ENCODE peak calls at places on chromosomes 16 and 17, in seven cellular contexts. One of them, this sample, is unnamed.
A peak's percentile ranks its signal among the peaks of the same experiment; 100 is the strongest.

GRCh38 chr17:78237403-78238012 is 6.1 kb downstream of the TMEM235 start:
- DNase-seq in fibroblast of the aortic adventitia: no peak
- DNase-seq in GM03348: no peak
- DNase-seq in Peyer's patch: no peak
- DNase-seq in Panc1: no peak
- DNase-seq in ovary: peak; percentile 80
- DNase-seq in NCI-H1694: peak; percentile 68
- DNase-seq in this sample: no peak

GRCh38 chr16:59605706-59606105 is 871.6 kb upstream of the GOT2 start:
- DNase-seq in NCI-H1694: no peak
- DNase-seq in fibroblast of the aortic adventitia: no peak
- DNase-seq in ovary: no peak
- DNase-seq in GM03348: no peak
- DNase-seq in Panc1: no peak
- DNase-seq in Peyer's patch: no peak
- DNase-seq in this sample: no peak

GRCh38 chr17:42276359-42276608 is at the start of gene STAT5B:
- DNase-seq in Peyer's patch: peak; percentile 85
- DNase-seq in fibroblast of the aortic adventitia: peak; percentile 40
- DNase-seq in NCI-H1694: no peak
- DNase-seq in GM03348: peak; percentile 96
- DNase-seq in ovary: peak; percentile 77
- DNase-seq in Panc1: no peak
- DNase-seq in this sample: no peak

GRCh38 chr16:51002889-51003490 is 148.1 kb downstream of the SALL1 start:
- DNase-seq in Peyer's patch: no peak
- DNase-seq in NCI-H1694: no peak
- DNase-seq in ovary: no peak
- DNase-seq in Panc1: no peak
- DNase-seq in GM03348: no peak
- DNase-seq in fibroblast of the aortic adventitia: no peak
- DNase-seq in this sample: no peak

GRCh38 chr17:32127156-32127897 is 15.0 kb upstream of the RHOT1 start:
- DNase-seq in Peyer's patch: peak; percentile 95
- DNase-seq in fibroblast of the aortic adventitia: peak; percentile 76
- DNase-seq in NCI-H1694: peak; percentile 74
- DNase-seq in ovary: peak; percentile 72
- DNase-seq in Panc1: peak; percentile 20
- DNase-seq in GM03348: peak; percentile 89
- DNase-seq in this sample: peak; percentile 87

GRCh38 chr17:71023631-71024030 is 854.3 kb downstream of the KCNJ2 start:
- DNase-seq in NCI-H1694: peak; percentile 89
- DNase-seq in ovary: no peak
- DNase-seq in Panc1: no peak
- DNase-seq in fibroblast of the aortic adventitia: no peak
- DNase-seq in Peyer's patch: no peak
- DNase-seq in GM03348: no peak
- DNase-seq in this sample: peak; percentile 77

GRCh38 chr17:43381621-43382020 is 17.2 kb upstream of the ARL4D start:
- DNase-seq in Panc1: no peak
- DNase-seq in GM03348: no peak
- DNase-seq in NCI-H1694: no peak
- DNase-seq in Peyer's patch: no peak
- DNase-seq in fibroblast of the aortic adventitia: no peak
- DNase-seq in ovary: no peak
- DNase-seq in this sample: no peak

GRCh38 chr16:23072769-23073549 is 76.3 kb downstream of the USP31 start:
- DNase-seq in GM03348: peak; percentile 22
- DNase-seq in fibroblast of the aortic adventitia: peak; percentile 20
- DNase-seq in Panc1: no peak
- DNase-seq in ovary: no peak
- DNase-seq in Peyer's patch: no peak
- DNase-seq in NCI-H1694: no peak
- DNase-seq in this sample: no peak

GRCh38 chr17:8836821-8837426 is 30.6 kb downstream of the PIK3R6 start:
- DNase-seq in GM03348: no peak
- DNase-seq in Panc1: no peak
- DNase-seq in ovary: no peak
- DNase-seq in NCI-H1694: no peak
- DNase-seq in fibroblast of the aortic adventitia: no peak
- DNase-seq in Peyer's patch: peak; percentile 14
- DNase-seq in this sample: no peak

GRCh38 chr16:79800016-79800608 is 199.6 kb upstream of the MAF start:
- DNase-seq in NCI-H1694: no peak
- DNase-seq in Panc1: no peak
- DNase-seq in GM03348: no peak
- DNase-seq in ovary: no peak
- DNase-seq in Peyer's patch: no peak
- DNase-seq in fibroblast of the aortic adventitia: no peak
- DNase-seq in this sample: no peak

GRCh38 chr16:85759136-85759535 is 8.2 kb upstream of the C16orf74 start:
- DNase-seq in fibroblast of the aortic adventitia: no peak
- DNase-seq in Panc1: no peak
- DNase-seq in NCI-H1694: no peak
- DNase-seq in GM03348: no peak
- DNase-seq in Peyer's patch: peak; percentile 76
- DNase-seq in ovary: no peak
- DNase-seq in this sample: no peak

GRCh38 chr17:67837965-67838364 is 12.7 kb downstream of the BPTF start:
- DNase-seq in Peyer's patch: no peak
- DNase-seq in fibroblast of the aortic adventitia: no peak
- DNase-seq in GM03348: no peak
- DNase-seq in NCI-H1694: no peak
- DNase-seq in ovary: no peak
- DNase-seq in Panc1: no peak
- DNase-seq in this sample: no peak

GRCh38 chr16:1159973-1160772 is 7.3 kb downstream of the CACNA1H start:
- DNase-seq in ovary: peak; percentile 87
- DNase-seq in Peyer's patch: no peak
- DNase-seq in Panc1: no peak
- DNase-seq in NCI-H1694: no peak
- DNase-seq in GM03348: no peak
- DNase-seq in fibroblast of the aortic adventitia: no peak
- DNase-seq in this sample: peak; percentile 78

GRCh38 chr17:66655861-66656260 is 179.1 kb upstream of the CACNG5 start:
- DNase-seq in Peyer's patch: no peak
- DNase-seq in ovary: no peak
- DNase-seq in fibroblast of the aortic adventitia: peak; percentile 49
- DNase-seq in Panc1: no peak
- DNase-seq in GM03348: peak; percentile 54
- DNase-seq in NCI-H1694: no peak
- DNase-seq in this sample: no peak

GRCh38 chr16:6884002-6884401 is 448.6 kb upstream of the RBFOX1 start:
- DNase-seq in fibroblast of the aortic adventitia: no peak
- DNase-seq in NCI-H1694: no peak
- DNase-seq in GM03348: no peak
- DNase-seq in Panc1: no peak
- DNase-seq in ovary: no peak
- DNase-seq in Peyer's patch: no peak
- DNase-seq in this sample: peak; percentile 40

GRCh38 chr16:89890200-89890599 is 16.8 kb downstream of the TCF25 start:
- DNase-seq in NCI-H1694: no peak
- DNase-seq in fibroblast of the aortic adventitia: no peak
- DNase-seq in Peyer's patch: no peak
- DNase-seq in Panc1: no peak
- DNase-seq in GM03348: no peak
- DNase-seq in ovary: no peak
- DNase-seq in this sample: no peak

GRCh38 chr16:80656731-80657150 is 115.9 kb downstream of the DYNLRB2 start:
- DNase-seq in Peyer's patch: no peak
- DNase-seq in ovary: no peak
- DNase-seq in Panc1: no peak
- DNase-seq in fibroblast of the aortic adventitia: no peak
- DNase-seq in NCI-H1694: no peak
- DNase-seq in GM03348: no peak
- DNase-seq in this sample: peak; percentile 6

This sample was measured in retina.